ENCODE peak calls at places on chromosomes 13 and 19, in five cellular contexts. One of them, this sample, is unnamed.

GRCh38 chr19:18153555-18154134 is 682 bp downstream of the PIK3R2 start:
- DNase-seq in lower leg skin: no peak
- DNase-seq in mucosa of gallbladder: no peak
- DNase-seq in NCI-H1092 treated with DMSO at 0.1 percent for 48 hours: peak
- DNase-seq in sciatic nerve: peak
- DNase-seq in this sample: no peak

GRCh38 chr13:27389891-27390290 is 34.5 kb upstream of the GTF3A start:
- DNase-seq in NCI-H1092 treated with DMSO at 0.1 percent for 48 hours: no peak
- DNase-seq in lower leg skin: no peak
- DNase-seq in sciatic nerve: no peak
- DNase-seq in mucosa of gallbladder: no peak
- DNase-seq in this sample: no peak

GRCh38 chr19:40717880-40718773 is 1.2 kb downstream of the ITPKC start:
- DNase-seq in mucosa of gallbladder: no peak
- DNase-seq in lower leg skin: peak
- DNase-seq in NCI-H1092 treated with DMSO at 0.1 percent for 48 hours: no peak
- DNase-seq in sciatic nerve: peak
- DNase-seq in this sample: peak

GRCh38 chr19:30795727-30796126 is 423.5 kb downstream of the ZNF536 start:
- DNase-seq in lower leg skin: no peak
- DNase-seq in sciatic nerve: no peak
- DNase-seq in NCI-H1092 treated with DMSO at 0.1 percent for 48 hours: no peak
- DNase-seq in mucosa of gallbladder: no peak
- DNase-seq in this sample: no peak

GRCh38 chr19:18667531-18668251 is 15.8 kb upstream of the CRTC1 start:
- DNase-seq in lower leg skin: no peak
- DNase-seq in NCI-H1092 treated with DMSO at 0.1 percent for 48 hours: no peak
- DNase-seq in mucosa of gallbladder: no peak
- DNase-seq in sciatic nerve: no peak
- DNase-seq in this sample: no peak

GRCh38 chr13:48739346-48740037 is 85.8 kb downstream of the CYSLTR2 start:
- DNase-seq in mucosa of gallbladder: no peak
- DNase-seq in lower leg skin: no peak
- DNase-seq in sciatic nerve: no peak
- DNase-seq in NCI-H1092 treated with DMSO at 0.1 percent for 48 hours: no peak
- DNase-seq in this sample: no peak

GRCh38 chr19:45045671-45046353 is 7.0 kb downstream of the CLASRP start:
- DNase-seq in mucosa of gallbladder: peak
- DNase-seq in NCI-H1092 treated with DMSO at 0.1 percent for 48 hours: no peak
- DNase-seq in sciatic nerve: no peak
- DNase-seq in lower leg skin: no peak
- DNase-seq in this sample: peak

GRCh38 chr19:35879770-35880317 is 11.5 kb downstream of the APLP1 start:
- DNase-seq in mucosa of gallbladder: peak
- DNase-seq in NCI-H1092 treated with DMSO at 0.1 percent for 48 hours: no peak
- DNase-seq in lower leg skin: peak
- DNase-seq in sciatic nerve: peak
- DNase-seq in this sample: peak

GRCh38 chr19:31361728-31362127 is 12.5 kb upstream of the TSHZ3 start:
- DNase-seq in sciatic nerve: no peak
- DNase-seq in NCI-H1092 treated with DMSO at 0.1 percent for 48 hours: no peak
- DNase-seq in mucosa of gallbladder: no peak
- DNase-seq in lower leg skin: no peak
- DNase-seq in this sample: no peak

GRCh38 chr19:29263305-29264080 is 50.5 kb upstream of the UQCRFS1 start:
- DNase-seq in lower leg skin: peak
- DNase-seq in mucosa of gallbladder: peak
- DNase-seq in sciatic nerve: peak
- DNase-seq in NCI-H1092 treated with DMSO at 0.1 percent for 48 hours: peak
- DNase-seq in this sample: peak

GRCh38 chr19:49546825-49547565 is 19.2 kb downstream of the RCN3 start:
- DNase-seq in sciatic nerve: peak
- DNase-seq in lower leg skin: no peak
- DNase-seq in NCI-H1092 treated with DMSO at 0.1 percent for 48 hours: peak
- DNase-seq in mucosa of gallbladder: peak
- DNase-seq in this sample: peak

GRCh38 chr13:109790071-109790470 is 3.7 kb upstream of the IRS2 start:
- DNase-seq in mucosa of gallbladder: no peak
- DNase-seq in NCI-H1092 treated with DMSO at 0.1 percent for 48 hours: no peak
- DNase-seq in sciatic nerve: no peak
- DNase-seq in lower leg skin: no peak
- DNase-seq in this sample: no peak

GRCh38 chr13:27822873-27823311 is 30.6 kb downstream of the GSX1 start:
- DNase-seq in mucosa of gallbladder: no peak
- DNase-seq in sciatic nerve: no peak
- DNase-seq in NCI-H1092 treated with DMSO at 0.1 percent for 48 hours: no peak
- DNase-seq in lower leg skin: peak
- DNase-seq in this sample: no peak

GRCh38 chr19:53877361-53877766 is 4.6 kb upstream of the PRKCG start:
- DNase-seq in NCI-H1092 treated with DMSO at 0.1 percent for 48 hours: no peak
- DNase-seq in sciatic nerve: no peak
- DNase-seq in mucosa of gallbladder: no peak
- DNase-seq in lower leg skin: no peak
- DNase-seq in this sample: no peak

GRCh38 chr19:29843180-29844051 is 31.6 kb downstream of the CCNE1 start:
- DNase-seq in lower leg skin: no peak
- DNase-seq in sciatic nerve: peak
- DNase-seq in NCI-H1092 treated with DMSO at 0.1 percent for 48 hours: no peak
- DNase-seq in mucosa of gallbladder: peak
- DNase-seq in this sample: no peak

GRCh38 chr19:792361-792885 is 4.8 kb upstream of the PTBP1 start:
- DNase-seq in lower leg skin: no peak
- DNase-seq in sciatic nerve: no peak
- DNase-seq in mucosa of gallbladder: no peak
- DNase-seq in NCI-H1092 treated with DMSO at 0.1 percent for 48 hours: no peak
- DNase-seq in this sample: no peak

GRCh38 chr13:46983881-46984280 is 87.0 kb upstream of the HTR2A start:
- DNase-seq in mucosa of gallbladder: no peak
- DNase-seq in NCI-H1092 treated with DMSO at 0.1 percent for 48 hours: no peak
- DNase-seq in sciatic nerve: no peak
- DNase-seq in lower leg skin: no peak
- DNase-seq in this sample: no peak

GRCh38 chr13:21826214-21827015 is 155.5 kb downstream of the FGF9 start:
- DNase-seq in mucosa of gallbladder: no peak
- DNase-seq in sciatic nerve: no peak
- DNase-seq in NCI-H1092 treated with DMSO at 0.1 percent for 48 hours: no peak
- DNase-seq in lower leg skin: no peak
- DNase-seq in this sample: no peak

GRCh38 chr13:52925221-52925620 is 76.8 kb upstream of the PCDH8 start:
- DNase-seq in mucosa of gallbladder: no peak
- DNase-seq in lower leg skin: no peak
- DNase-seq in NCI-H1092 treated with DMSO at 0.1 percent for 48 hours: no peak
- DNase-seq in sciatic nerve: no peak
- DNase-seq in this sample: no peak

GRCh38 chr13:81017525-81018152 is 676.7 kb upstream of the SPRY2 start:
- DNase-seq in NCI-H1092 treated with DMSO at 0.1 percent for 48 hours: peak
- DNase-seq in sciatic nerve: no peak
- DNase-seq in lower leg skin: no peak
- DNase-seq in mucosa of gallbladder: no peak
- DNase-seq in this sample: no peak

GRCh38 chr13:33480561-33480960 is 195.0 kb upstream of the STARD13 start:
- DNase-seq in mucosa of gallbladder: no peak
- DNase-seq in sciatic nerve: no peak
- DNase-seq in lower leg skin: no peak
- DNase-seq in NCI-H1092 treated with DMSO at 0.1 percent for 48 hours: no peak
- DNase-seq in this sample: no peak

GRCh38 chr13:112481458-112481857 is 105.3 kb downstream of the SPACA7 start:
- DNase-seq in mucosa of gallbladder: no peak
- DNase-seq in NCI-H1092 treated with DMSO at 0.1 percent for 48 hours: no peak
- DNase-seq in sciatic nerve: no peak
- DNase-seq in lower leg skin: no peak
- DNase-seq in this sample: no peak

GRCh38 chr13:76331948-76332712 is 554.1 kb downstream of the KCTD12 start:
- DNase-seq in lower leg skin: no peak
- DNase-seq in NCI-H1092 treated with DMSO at 0.1 percent for 48 hours: no peak
- DNase-seq in sciatic nerve: no peak
- DNase-seq in mucosa of gallbladder: no peak
- DNase-seq in this sample: no peak

GRCh38 chr19:12987781-12988180 is 7.5 kb upstream of the NFIX start:
- DNase-seq in lower leg skin: no peak
- DNase-seq in NCI-H1092 treated with DMSO at 0.1 percent for 48 hours: no peak
- DNase-seq in mucosa of gallbladder: no peak
- DNase-seq in sciatic nerve: no peak
- DNase-seq in this sample: no peak

GRCh38 chr19:2552859-2553258 is 76.9 kb downstream of the GADD45B start:
- DNase-seq in lower leg skin: no peak
- DNase-seq in mucosa of gallbladder: no peak
- DNase-seq in NCI-H1092 treated with DMSO at 0.1 percent for 48 hours: no peak
- DNase-seq in sciatic nerve: no peak
- DNase-seq in this sample: no peak

GRCh38 chr19:4089400-4089908 is 22.8 kb upstream of the ZBTB7A start:
- DNase-seq in lower leg skin: no peak
- DNase-seq in NCI-H1092 treated with DMSO at 0.1 percent for 48 hours: no peak
- DNase-seq in sciatic nerve: no peak
- DNase-seq in mucosa of gallbladder: no peak
- DNase-seq in this sample: peak

GRCh38 chr13:98083507-98083906 is 59.4 kb upstream of the FARP1 start:
- DNase-seq in sciatic nerve: no peak
- DNase-seq in lower leg skin: no peak
- DNase-seq in mucosa of gallbladder: no peak
- DNase-seq in NCI-H1092 treated with DMSO at 0.1 percent for 48 hours: no peak
- DNase-seq in this sample: no peak

GRCh38 chr19:10352764-10353671 is 13.6 kb upstream of the ICAM3 start:
- DNase-seq in lower leg skin: no peak
- DNase-seq in mucosa of gallbladder: peak
- DNase-seq in NCI-H1092 treated with DMSO at 0.1 percent for 48 hours: no peak
- DNase-seq in sciatic nerve: peak
- DNase-seq in this sample: no peak

GRCh38 chr13:109782066-109782822 is 4.1 kb downstream of the IRS2 start:
- DNase-seq in NCI-H1092 treated with DMSO at 0.1 percent for 48 hours: no peak
- DNase-seq in sciatic nerve: no peak
- DNase-seq in mucosa of gallbladder: no peak
- DNase-seq in lower leg skin: peak
- DNase-seq in this sample: no peak

GRCh38 chr19:11949201-11949600 is 15.6 kb upstream of the ZNF763 start:
- DNase-seq in lower leg skin: no peak
- DNase-seq in NCI-H1092 treated with DMSO at 0.1 percent for 48 hours: no peak
- DNase-seq in mucosa of gallbladder: no peak
- DNase-seq in sciatic nerve: no peak
- DNase-seq in this sample: no peak

GRCh38 chr19:58356971-58357797 is 3.9 kb upstream of the A1BG start:
- DNase-seq in lower leg skin: no peak
- DNase-seq in mucosa of gallbladder: no peak
- DNase-seq in NCI-H1092 treated with DMSO at 0.1 percent for 48 hours: no peak
- DNase-seq in sciatic nerve: no peak
- DNase-seq in this sample: no peak

GRCh38 chr19:45764947-45765346 is 4.1 kb downstream of the SIX5 start:
- DNase-seq in sciatic nerve: no peak
- DNase-seq in NCI-H1092 treated with DMSO at 0.1 percent for 48 hours: no peak
- DNase-seq in mucosa of gallbladder: no peak
- DNase-seq in lower leg skin: no peak
- DNase-seq in this sample: no peak

GRCh38 chr19:15488489-15489226 is 9.4 kb upstream of the PGLYRP2 start:
- DNase-seq in lower leg skin: no peak
- DNase-seq in NCI-H1092 treated with DMSO at 0.1 percent for 48 hours: no peak
- DNase-seq in sciatic nerve: no peak
- DNase-seq in mucosa of gallbladder: no peak
- DNase-seq in this sample: no peak

GRCh38 chr13:44197791-44198770 is 175.5 kb upstream of the SERP2 start:
- DNase-seq in mucosa of gallbladder: no peak
- DNase-seq in sciatic nerve: no peak
- DNase-seq in NCI-H1092 treated with DMSO at 0.1 percent for 48 hours: peak
- DNase-seq in lower leg skin: no peak
- DNase-seq in this sample: no peak

GRCh38 chr13:33379597-33379996 is 94.0 kb upstream of the STARD13 start:
- DNase-seq in NCI-H1092 treated with DMSO at 0.1 percent for 48 hours: no peak
- DNase-seq in sciatic nerve: no peak
- DNase-seq in lower leg skin: no peak
- DNase-seq in mucosa of gallbladder: peak
- DNase-seq in this sample: peak

GRCh38 chr19:1285737-1286360 is at the start of gene EFNA2:
- DNase-seq in sciatic nerve: no peak
- DNase-seq in mucosa of gallbladder: no peak
- DNase-seq in NCI-H1092 treated with DMSO at 0.1 percent for 48 hours: no peak
- DNase-seq in lower leg skin: no peak
- DNase-seq in this sample: no peak